ENCODE peak calls at places on chromosomes 7 and 10, in five cellular contexts. Y, X, A, C and T are unnamed samples.

GRCh38 chr7:121138262-121138933 is 149.9 kb downstream of the CPED1 start:
- DNase-seq in C (peak; percentile 59), Y (no peak), A (peak; percentile 14), X (no peak), T (no peak)

GRCh38 chr7:40356871-40357676 is 222.3 kb downstream of the SUGCT start:
- DNase-seq in C (no peak), A (no peak), Y (no peak), X (no peak), T (no peak)

GRCh38 chr7:50068026-50068425 is 25.0 kb downstream of the ZPBP start:
- DNase-seq in A (peak; percentile 20), Y (no peak), C (no peak), X (no peak), T (no peak)

GRCh38 chr10:103397191-103397825 is 882 bp downstream of the PDCD11 start:
- DNase-seq in Y (no peak), A (no peak), C (no peak), X (no peak), T (no peak)

GRCh38 chr7:5429857-5430611 is 6.4 kb upstream of the TNRC18 start:
- DNase-seq in A (peak; percentile 69), C (no peak), X (no peak), Y (no peak), T (peak; percentile 68)

GRCh38 chr10:103745264-103746247 is 109.8 kb downstream of the SH3PXD2A start:
- DNase-seq in X (no peak), Y (peak; percentile 33), A (peak; percentile 28), C (no peak), T (peak; percentile 62)

GRCh38 chr10:90644165-90644564 is 213.7 kb downstream of the HTR7 start:
- DNase-seq in Y (no peak), X (peak; percentile 39), C (no peak), A (no peak), T (no peak)

GRCh38 chr10:110395350-110396283 is 90.9 kb upstream of the SMNDC1 start:
- DNase-seq in Y (peak; percentile 27), C (no peak), A (peak; percentile 85), X (peak; percentile 97), T (no peak)

GRCh38 chr10:16809074-16809718 is 8.0 kb downstream of the RSU1 start:
- DNase-seq in C (no peak), Y (peak; percentile 34), X (no peak), A (peak; percentile 56), T (peak; percentile 76)

GRCh38 chr10:102802920-102803534 is 34.2 kb downstream of the CYP17A1 start:
- DNase-seq in A (peak; percentile 29), Y (no peak), X (peak; percentile 54), C (no peak), T (peak; percentile 67)

GRCh38 chr7:51268859-51269258 is 47.8 kb downstream of the COBL start:
- DNase-seq in A (no peak), X (no peak), Y (no peak), C (no peak), T (no peak)

GRCh38 chr7:122686360-122686878 is 12.5 kb downstream of the RNF133 start:
- DNase-seq in A (no peak), X (no peak), C (no peak), Y (no peak), T (no peak)

GRCh38 chr7:154928136-154929005 is 74.6 kb downstream of the PAXIP1 start:
- DNase-seq in A (peak; percentile 40), X (peak; percentile 22), C (peak; percentile 91), Y (peak; percentile 44), T (no peak)

GRCh38 chr7:2525161-2525930 is 5.8 kb downstream of the LFNG start:
- DNase-seq in A (peak; percentile 41), Y (peak; percentile 22), X (no peak), C (no peak), T (peak; percentile 79)

GRCh38 chr7:81234896-81235295 is 316.0 kb upstream of the SEMA3C start:
- DNase-seq in Y (no peak), C (no peak), A (no peak), X (no peak), T (no peak)

GRCh38 chr7:43044521-43044920 is 67.9 kb upstream of the HECW1 start:
- DNase-seq in C (no peak), A (no peak), Y (no peak), X (no peak), T (no peak)

GRCh38 chr7:158239290-158239981 is 348.2 kb downstream of the PTPRN2 start:
- DNase-seq in A (peak; percentile 90), C (no peak), X (no peak), Y (no peak), T (no peak)

GRCh38 chr10:88880287-88881094 is 446 bp downstream of the STAMBPL1 start:
- DNase-seq in Y (peak; percentile 70), C (peak; percentile 79), A (peak; percentile 85), X (peak; percentile 28), T (peak; percentile 80)

GRCh38 chr10:79445217-79445707 is at the start of gene ZCCHC24:
- DNase-seq in X (no peak), Y (no peak), C (no peak), A (peak; percentile 58), T (no peak)

GRCh38 chr10:74728225-74728624 is 98.2 kb upstream of the KAT6B start:
- DNase-seq in C (no peak), A (no peak), X (no peak), Y (no peak), T (no peak)

GRCh38 chr10:101768791-101769170 is 7.1 kb downstream of the FGF8 start:
- DNase-seq in X (no peak), Y (no peak), A (no peak), C (no peak), T (peak; percentile 37)

GRCh38 chr7:155371331-155371883 is 73.7 kb downstream of the INSIG1 start:
- DNase-seq in C (no peak), X (no peak), A (no peak), Y (no peak), T (peak; percentile 69)

GRCh38 chr10:7610017-7610416 is 56.7 kb downstream of the ITIH5 start:
- DNase-seq in A (no peak), X (no peak), C (no peak), Y (no peak), T (no peak)

GRCh38 chr7:150876817-150877526 is 24.7 kb downstream of the AOC1 start:
- DNase-seq in Y (peak; percentile 37), X (peak; percentile 91), A (peak; percentile 66), C (no peak), T (peak; percentile 90)

GRCh38 chr7:131498237-131498885 is 58.1 kb downstream of the PODXL start:
- DNase-seq in X (no peak), A (no peak), C (no peak), Y (no peak), T (no peak)

GRCh38 chr10:132679640-132680039 is 106.3 kb downstream of the NKX6-2 start:
- DNase-seq in C (no peak), Y (no peak), X (no peak), A (no peak), T (no peak)

GRCh38 chr10:97320480-97321031 is 1.5 kb downstream of the FRAT1 start:
- DNase-seq in C (no peak), X (no peak), A (peak; percentile 32), Y (peak; percentile 36), T (peak; percentile 34)

GRCh38 chr7:151035024-151035717 is 6.9 kb downstream of the ABCB8 start:
- DNase-seq in A (no peak), C (no peak), X (no peak), Y (no peak), T (no peak)

GRCh38 chr7:138089080-138089901 is 13.0 kb downstream of the AKR1D1 start:
- DNase-seq in A (no peak), C (no peak), Y (no peak), X (no peak), T (no peak)

DNA sequence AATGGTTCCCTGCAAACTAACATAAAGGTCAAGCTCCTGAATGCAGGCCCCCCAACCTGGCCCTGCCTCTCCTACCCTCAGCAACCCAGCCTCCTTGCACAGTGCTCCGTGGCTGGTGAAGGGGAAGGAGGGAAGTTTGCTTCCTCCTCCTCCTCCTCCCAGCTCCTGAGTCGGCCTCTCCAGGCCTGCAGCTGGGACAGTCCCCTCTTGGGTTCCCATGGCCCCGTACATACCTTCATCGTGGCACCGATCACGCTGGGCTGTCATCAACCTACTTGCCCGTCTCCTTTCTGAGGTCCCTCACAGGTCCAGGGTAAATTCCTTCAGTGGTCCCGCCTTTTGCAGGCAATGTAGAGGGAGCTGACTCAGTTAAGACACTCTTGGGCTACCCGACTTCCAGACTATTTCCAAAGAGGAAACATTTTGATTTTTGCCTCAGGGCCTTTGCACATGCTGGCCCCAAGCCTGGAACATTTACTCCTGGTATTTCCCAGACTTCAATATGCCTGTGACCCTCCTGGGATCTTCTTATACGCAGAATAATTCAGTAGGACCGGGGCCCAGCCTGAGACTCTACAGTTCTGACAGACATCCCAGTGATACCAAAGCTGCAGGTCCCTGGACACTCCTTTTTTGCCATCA is 26.8 kb downstream of the PDIA4 start:
- DNase-seq in X (no peak), Y (no peak), C (no peak), A (no peak), T (peak; percentile 9)
- H3K4me3 ChIP-seq in X (no peak overlapping the region), Y (no peak overlapping the region), C (no peak overlapping the region), A (no peak overlapping the region), T (no peak overlapping the region)

GRCh38 chr7:109044691-109045090 is 475.0 kb downstream of the DNAJB9 start:
- DNase-seq in Y (no peak), A (no peak), C (no peak), X (no peak), T (no peak)
- H3K4me3 ChIP-seq in Y (no peak overlapping the region), A (no peak overlapping the region), C (no peak overlapping the region), X (no peak overlapping the region), T (no peak overlapping the region)

GRCh38 chr10:130283234-130283574 is 147.0 kb downstream of the GLRX3 start:
- DNase-seq in C (no peak), Y (no peak), A (no peak), X (no peak), T (no peak)
- H3K4me3 ChIP-seq in C (no peak overlapping the region), Y (no peak overlapping the region), A (no peak overlapping the region), X (no peak overlapping the region), T (no peak overlapping the region)

DNA sequence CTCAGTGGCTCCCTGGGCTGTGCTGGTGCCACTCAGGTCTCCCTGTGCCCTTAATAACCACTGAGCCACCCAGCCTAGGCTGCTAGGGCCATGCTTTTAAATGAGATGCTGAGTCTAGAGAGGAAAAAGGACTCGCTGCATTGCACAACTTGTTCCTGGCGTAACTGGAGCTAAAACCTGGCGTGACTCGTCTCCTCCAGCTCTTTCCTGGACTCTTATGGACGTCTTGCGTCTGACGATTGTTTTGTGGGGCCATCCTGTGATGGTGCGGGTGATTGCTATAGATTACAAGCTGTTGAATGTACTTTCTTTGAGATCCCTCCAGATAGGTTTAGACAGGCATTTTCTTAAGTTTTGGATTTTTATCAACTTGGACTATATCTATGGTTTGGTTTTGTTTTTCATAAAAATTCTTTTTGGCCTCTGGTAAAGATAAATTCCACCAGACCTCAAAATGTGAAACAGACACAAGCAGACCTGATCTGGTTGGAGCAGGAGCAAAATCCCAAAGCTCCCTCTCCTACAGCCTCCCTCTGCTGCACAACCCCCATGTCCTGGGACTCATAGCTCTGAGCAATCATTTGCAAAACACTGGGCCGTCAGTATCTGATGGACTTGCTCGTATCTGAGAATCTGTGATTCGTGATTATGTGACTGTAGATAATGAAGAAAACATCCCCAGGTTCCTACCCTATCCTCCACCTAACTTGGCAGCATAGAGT is 230.3 kb downstream of the ARHGAP12 start:
- DNase-seq in X (peak; percentile 11), Y (no peak), C (no peak), A (peak; percentile 53), T (no peak)
- H3K4me3 ChIP-seq in X (no peak overlapping the region), Y (no peak overlapping the region), C (no peak overlapping the region), A (no peak overlapping the region), T (no peak overlapping the region)

GRCh38 chr7:12030116-12030515 is 181.0 kb upstream of the TMEM106B start:
- DNase-seq in X (peak; percentile 57), A (no peak), Y (no peak), C (no peak), T (no peak)
- H3K4me3 ChIP-seq in X (no peak overlapping the region), A (no peak overlapping the region), Y (no peak overlapping the region), C (no peak overlapping the region), T (no peak overlapping the region)